ENCODE peak calls at places on chromosomes 6 and 20, in ten cellular contexts. N is SHP77, H is hepatocyte, R is left colon, L is erythroblast, X is GM13977, I is Peyer's patch, M is body of pancreas, C is HTR-8/SVneo, A is occipital lobe. S is an unnamed sample.

GRCh38 chr6:31332637-31333602 is 24.1 kb downstream of the HLA-B start:
- DNase-seq in H (no peak), C (no peak), M (no peak), X (no peak), R (no peak), I (no peak), N (no peak), L (no peak), A (no peak), S (no peak)

GRCh38 chr20:32902456-32903420 is 44.0 kb downstream of the EFCAB8 start:
- DNase-seq in A (peak), L (peak), H (peak), C (peak), X (peak), R (peak), I (peak), N (peak), M (peak), S (peak)

GRCh38 chr6:127420558-127420957 is 38.6 kb downstream of the KIAA0408 start:
- DNase-seq in M (peak), R (peak), H (peak), I (no peak), A (peak), X (peak), C (peak), N (peak), L (peak), S (peak)

GRCh38 chr6:34095741-34096140 is 50.1 kb downstream of the GRM4 start:
- DNase-seq in M (no peak), I (no peak), H (no peak), R (no peak), X (no peak), C (no peak), A (no peak), L (no peak), N (no peak), S (no peak)

GRCh38 chr6:134216304-134217029 is 101.4 kb downstream of the SGK1 start:
- DNase-seq in M (no peak), H (no peak), C (no peak), N (no peak), I (no peak), A (no peak), X (no peak), R (no peak), L (peak), S (no peak)

GRCh38 chr20:36399969-36400545 is 93.9 kb downstream of the DLGAP4 start:
- DNase-seq in C (no peak), L (no peak), A (no peak), N (peak), I (no peak), H (no peak), M (no peak), X (no peak), R (no peak), S (no peak)

GRCh38 chr6:97085772-97086171 is 161.2 kb downstream of the KLHL32 start:
- DNase-seq in R (no peak), M (no peak), X (no peak), C (no peak), L (no peak), I (no peak), N (no peak), A (no peak), H (no peak), S (peak)

GRCh38 chr6:67736161-67736560 is 898.9 kb upstream of the ADGRB3 start:
- DNase-seq in I (no peak), H (no peak), X (no peak), A (no peak), N (no peak), L (no peak), R (no peak), M (no peak), C (no peak), S (no peak)

GRCh38 chr6:147000545-147001488 is 203.4 kb upstream of the STXBP5 start:
- DNase-seq in X (no peak), L (peak), H (peak), I (no peak), M (no peak), A (no peak), C (no peak), R (no peak), N (peak), S (peak)

GRCh38 chr6:165728196-165728595 is 65.2 kb upstream of the PDE10A start:
- DNase-seq in X (no peak), R (no peak), L (no peak), N (peak), I (no peak), M (no peak), C (no peak), H (no peak), A (no peak), S (no peak)

GRCh38 chr20:62804632-62805364 is at the start of gene OGFR:
- DNase-seq in A (peak), R (no peak), I (peak), N (peak), X (peak), H (peak), C (peak), M (peak), L (peak), S (no peak)

GRCh38 chr6:42779521-42779920 is 2.3 kb upstream of the BICRAL start:
- DNase-seq in R (no peak), N (no peak), I (no peak), H (no peak), L (no peak), C (no peak), M (no peak), X (no peak), A (no peak), S (no peak)

GRCh38 chr20:11987526-11987925 is 69.8 kb downstream of the BTBD3 start:
- DNase-seq in X (no peak), I (no peak), M (no peak), N (no peak), L (no peak), C (no peak), A (no peak), R (no peak), H (no peak), S (no peak)

GRCh38 chr20:37823276-37823980 is 79.5 kb upstream of the VSTM2L start:
- DNase-seq in N (no peak), A (no peak), C (no peak), R (no peak), I (no peak), H (peak), L (no peak), X (peak), M (no peak), S (no peak)

GRCh38 chr20:40195742-40196141 is 493.3 kb downstream of the MAFB start:
- DNase-seq in I (no peak), N (no peak), M (no peak), H (no peak), X (no peak), A (no peak), L (no peak), C (no peak), R (no peak), S (no peak)

GRCh38 chr6:166662690-166663089 is 35.6 kb upstream of the RPS6KA2 start:
- DNase-seq in C (no peak), R (no peak), N (no peak), A (no peak), I (no peak), H (no peak), M (no peak), X (no peak), L (no peak), S (no peak)

GRCh38 chr20:20482453-20482852 is 114.5 kb downstream of the INSM1 start:
- DNase-seq in R (no peak), L (no peak), N (no peak), X (no peak), I (no peak), M (no peak), A (no peak), H (no peak), C (no peak), S (peak)

GRCh38 chr6:150617496-150618460 is 18.1 kb downstream of the PLEKHG1 start:
- DNase-seq in N (no peak), H (peak), M (no peak), R (no peak), X (no peak), L (no peak), I (no peak), C (no peak), A (no peak), S (peak)

GRCh38 chr6:43683708-43684455 is 3.7 kb downstream of the MRPS18A start:
- DNase-seq in L (no peak), M (no peak), C (no peak), I (no peak), R (no peak), A (no peak), N (no peak), H (no peak), X (peak), S (no peak)

GRCh38 chr6:72328775-72329174 is 293.1 kb upstream of the KCNQ5 start:
- DNase-seq in A (no peak), C (no peak), I (no peak), H (no peak), R (no peak), N (no peak), L (no peak), M (no peak), X (no peak), S (peak)

GRCh38 chr20:5674176-5674660 is 76.0 kb upstream of the SHLD1 start:
- DNase-seq in R (no peak), M (peak), X (peak), A (no peak), L (peak), N (peak), H (no peak), C (no peak), I (no peak), S (peak)

GRCh38 chr6:26268659-26269402 is 96.2 kb upstream of the BTN3A2 start:
- DNase-seq in R (no peak), H (peak), A (no peak), C (no peak), I (peak), L (peak), N (no peak), X (no peak), M (no peak), S (peak)

GRCh38 chr20:17897566-17898307 is 70.9 kb downstream of the SNX5 start:
- DNase-seq in C (no peak), H (no peak), X (no peak), N (no peak), L (no peak), R (no peak), I (no peak), M (no peak), A (no peak), S (no peak)

GRCh38 chr6:50716887-50717509 is 3.7 kb downstream of the TFAP2D start:
- DNase-seq in L (no peak), C (no peak), M (no peak), R (no peak), X (no peak), A (no peak), I (no peak), N (no peak), H (no peak), S (no peak)

GRCh38 chr6:4802312-4802935 is 26.2 kb downstream of the CDYL start:
- DNase-seq in M (no peak), X (peak), N (no peak), A (no peak), I (no peak), L (no peak), R (no peak), H (no peak), C (no peak), S (no peak)

GRCh38 chr6:20424679-20425078 is 23.0 kb downstream of the E2F3 start:
- DNase-seq in X (no peak), M (peak), L (peak), N (no peak), H (peak), R (no peak), I (no peak), C (no peak), A (no peak), S (peak)

GRCh38 chr6:193180-193579 is 99.1 kb upstream of the DUSP22 start:
- DNase-seq in I (no peak), N (no peak), C (no peak), R (no peak), L (no peak), M (no peak), X (no peak), H (no peak), A (no peak), S (no peak)

GRCh38 chr6:39365281-39366074 is 43.0 kb upstream of the KCNK16 start:
- DNase-seq in A (no peak), N (no peak), X (no peak), I (no peak), H (no peak), C (peak), L (no peak), M (no peak), R (no peak), S (peak)

GRCh38 chr6:23145801-23146200 is 576.4 kb downstream of the HDGFL1 start:
- DNase-seq in H (no peak), A (no peak), C (no peak), L (no peak), I (no peak), R (no peak), M (no peak), N (no peak), X (no peak), S (no peak)

GRCh38 chr6:148166339-148166949 is 176.2 kb upstream of the SASH1 start:
- DNase-seq in N (peak), A (no peak), H (peak), M (peak), C (peak), X (peak), L (peak), R (no peak), I (no peak), S (peak)

GRCh38 chr6:31129130-31129529 is 8.9 kb upstream of the CDSN start:
- DNase-seq in M (no peak), I (no peak), H (no peak), X (no peak), R (no peak), L (no peak), N (no peak), A (no peak), C (no peak), S (no peak)

GRCh38 chr6:132122871-132123270 is 171.7 kb upstream of the CCN2 start:
- DNase-seq in M (no peak), N (no peak), A (no peak), H (peak), R (no peak), I (no peak), X (no peak), L (no peak), C (no peak), S (peak)

GRCh38 chr20:47607208-47607613 is 105.5 kb downstream of the NCOA3 start:
- DNase-seq in C (no peak), A (no peak), M (no peak), N (no peak), I (no peak), X (no peak), L (peak), H (no peak), R (no peak), S (peak)

GRCh38 chr6:25370175-25371036 is 91.2 kb downstream of the CARMIL1 start:
- DNase-seq in I (no peak), L (no peak), M (no peak), C (no peak), A (no peak), N (peak), R (peak), X (no peak), H (no peak), S (no peak)

GRCh38 chr6:69138173-69138572 is 503.1 kb downstream of the ADGRB3 start:
- DNase-seq in N (no peak), A (no peak), I (no peak), R (no peak), M (no peak), L (no peak), C (no peak), X (no peak), H (no peak), S (peak)

GRCh38 chr20:25254986-25255680 is 7.2 kb downstream of the PYGB start:
- DNase-seq in I (peak), L (no peak), A (peak), H (no peak), C (no peak), X (no peak), M (peak), N (no peak), R (peak), S (peak)